ENCODE peak calls at places on chromosome 10, in five cellular contexts. M is K562, F is endothelial cell of umbilical vein, V is A549, D is HepG2. S is an unnamed sample.

GRCh38 chr10:50325449-50326188 is 74.3 kb upstream of the ASAH2 start:
- DNase-seq in M (no peak), F (peak), V (peak), D (no peak), S (no peak)

GRCh38 chr10:73094249-73094850 is 2.3 kb downstream of the P4HA1 start:
- DNase-seq in M (no peak), F (peak), V (peak), D (no peak), S (no peak)

GRCh38 chr10:129075936-129076335 is 391.1 kb upstream of the MGMT start:
- DNase-seq in M (no peak), F (no peak), V (no peak), D (no peak), S (no peak)

GRCh38 chr10:51619365-51619764 is 80.0 kb downstream of the CSTF2T start:
- DNase-seq in M (no peak), F (no peak), V (no peak), D (no peak), S (no peak)

GRCh38 chr10:75050520-75050919 is 60.9 kb upstream of the SAMD8 start:
- DNase-seq in M (peak), F (no peak), V (no peak), D (no peak), S (no peak)

GRCh38 chr10:118373786-118374185 is 31.7 kb upstream of the FAM204A start:
- DNase-seq in M (no peak), F (peak), V (peak), D (peak), S (no peak)

GRCh38 chr10:84012831-84013458 is 126.4 kb upstream of the GHITM start:
- DNase-seq in M (no peak), F (no peak), V (no peak), D (no peak), S (no peak)

GRCh38 chr10:34145751-34146150 is 669.3 kb downstream of the PARD3 start:
- DNase-seq in M (no peak), F (peak), V (no peak), D (no peak), S (no peak)

GRCh38 chr10:131580076-131580652 is 268.6 kb upstream of the TCERG1L start:
- DNase-seq in M (no peak), F (no peak), V (no peak), D (no peak), S (no peak)

GRCh38 chr10:76324283-76324682 is 892.9 kb downstream of the LRMDA start:
- DNase-seq in M (no peak), F (no peak), V (no peak), D (no peak), S (no peak)

GRCh38 chr10:24433705-24434104 is 224.8 kb downstream of the KIAA1217 start:
- DNase-seq in M (no peak), F (no peak), V (no peak), D (no peak), S (no peak)

GRCh38 chr10:24858244-24858907 is 94.0 kb downstream of the PRTFDC1 start:
- DNase-seq in M (no peak), F (peak), V (no peak), D (no peak), S (peak)

GRCh38 chr10:84337199-84337598 is 8.8 kb downstream of the CCSER2 start:
- DNase-seq in M (no peak), F (no peak), V (no peak), D (no peak), S (no peak)

GRCh38 chr10:113565364-113565763 is 12.5 kb downstream of the HABP2 start:
- DNase-seq in M (no peak), F (no peak), V (no peak), D (no peak), S (no peak)

GRCh38 chr10:44201011-44201410 is 183.9 kb downstream of the CXCL12 start:
- DNase-seq in M (no peak), F (no peak), V (no peak), D (no peak), S (no peak)

GRCh38 chr10:2908851-2909630 is 158.3 kb upstream of the PFKP start:
- DNase-seq in M (no peak), F (no peak), V (no peak), D (no peak), S (no peak)

GRCh38 chr10:129400426-129400825 is 66.6 kb upstream of the MGMT start:
- DNase-seq in M (no peak), F (no peak), V (no peak), D (no peak), S (no peak)

GRCh38 chr10:78339251-78339650 is 305.6 kb downstream of the RPS24 start:
- DNase-seq in M (no peak), F (no peak), V (no peak), D (no peak), S (no peak)

GRCh38 chr10:4093438-4093837 is 308.4 kb upstream of the KLF6 start:
- DNase-seq in M (no peak), F (no peak), V (no peak), D (no peak), S (no peak)

GRCh38 chr10:71984798-71985388 is 20.7 kb downstream of the CHST3 start:
- DNase-seq in M (no peak), F (peak), V (no peak), D (no peak), S (no peak)

GRCh38 chr10:69873141-69873540 is 71.4 kb downstream of the COL13A1 start:
- DNase-seq in M (no peak), F (no peak), V (no peak), D (no peak), S (no peak)

GRCh38 chr10:129676014-129676413 is 209.0 kb downstream of the MGMT start:
- DNase-seq in M (no peak), F (no peak), V (no peak), D (no peak), S (no peak)

GRCh38 chr10:35916791-35917190 is 274.7 kb upstream of the FZD8 start:
- DNase-seq in M (no peak), F (no peak), V (peak), D (no peak), S (no peak)

GRCh38 chr10:132962623-132963429 is 20.5 kb upstream of the CFAP46 start:
- DNase-seq in M (no peak), F (no peak), V (no peak), D (no peak), S (no peak)

GRCh38 chr10:132964231-132964630 is 21.9 kb upstream of the CFAP46 start:
- DNase-seq in M (no peak), F (no peak), V (no peak), D (no peak), S (no peak)

GRCh38 chr10:132963430-132963960 is 21.1 kb upstream of the CFAP46 start:
- DNase-seq in M (no peak), F (no peak), V (no peak), D (no peak), S (no peak)

GRCh38 chr10:132967540-132967939 is 25.2 kb upstream of the CFAP46 start:
- DNase-seq in M (no peak), F (no peak), V (no peak), D (no peak), S (no peak)

DNA sequence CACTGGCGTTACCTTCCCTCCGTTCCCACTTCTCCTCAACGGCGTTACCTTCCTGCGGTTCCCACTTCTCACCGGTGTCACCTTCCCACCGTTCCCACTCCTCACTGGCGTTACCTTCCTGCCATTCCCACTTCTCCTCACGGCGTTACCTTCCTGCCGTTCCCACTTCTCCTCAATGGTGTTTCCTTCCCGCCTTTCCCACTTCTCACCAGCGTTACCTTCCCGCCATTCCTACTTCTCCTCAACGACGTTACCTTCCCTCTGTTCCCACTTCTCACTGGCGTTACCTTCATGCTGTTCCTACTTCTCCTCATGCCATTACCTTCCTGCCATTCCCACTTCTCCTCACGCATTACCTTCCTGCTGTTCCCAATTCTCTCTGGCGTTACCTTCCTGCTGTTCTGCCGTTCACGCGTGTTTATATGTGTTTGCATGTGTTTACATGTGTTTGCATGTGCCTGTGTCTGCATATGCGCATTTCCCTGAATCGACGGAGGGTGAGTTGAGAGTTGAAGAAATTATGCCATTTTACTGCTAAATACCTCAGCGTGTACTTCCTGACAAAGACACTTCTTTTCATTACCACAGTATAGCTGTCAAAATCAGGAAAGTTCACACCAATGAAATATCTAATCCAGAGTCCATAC is 23.2 kb upstream of the CFAP46 start:
- DNase-seq in M (no peak), F (peak), V (no peak), D (no peak), S (no peak)
- TF ChIP-seq JUN in M (no peak), F (no peak), V (no peak), D (no peak), S (no peak)

GRCh38 chr10:102159051-102159597 is 6.9 kb downstream of the NOLC1 start:
- DNase-seq in M (no peak), F (no peak), V (no peak), D (no peak), S (no peak)
- TF ChIP-seq JUN in M (no peak), F (no peak), V (no peak), D (no peak), S (no peak)

GRCh38 chr10:108450280-108450679 is 1285.8 kb upstream of the SORCS1 start:
- DNase-seq in M (no peak), F (no peak), V (no peak), D (no peak), S (no peak)
- TF ChIP-seq JUN in M (no peak), F (no peak), V (no peak), D (no peak), S (no peak)

DNA sequence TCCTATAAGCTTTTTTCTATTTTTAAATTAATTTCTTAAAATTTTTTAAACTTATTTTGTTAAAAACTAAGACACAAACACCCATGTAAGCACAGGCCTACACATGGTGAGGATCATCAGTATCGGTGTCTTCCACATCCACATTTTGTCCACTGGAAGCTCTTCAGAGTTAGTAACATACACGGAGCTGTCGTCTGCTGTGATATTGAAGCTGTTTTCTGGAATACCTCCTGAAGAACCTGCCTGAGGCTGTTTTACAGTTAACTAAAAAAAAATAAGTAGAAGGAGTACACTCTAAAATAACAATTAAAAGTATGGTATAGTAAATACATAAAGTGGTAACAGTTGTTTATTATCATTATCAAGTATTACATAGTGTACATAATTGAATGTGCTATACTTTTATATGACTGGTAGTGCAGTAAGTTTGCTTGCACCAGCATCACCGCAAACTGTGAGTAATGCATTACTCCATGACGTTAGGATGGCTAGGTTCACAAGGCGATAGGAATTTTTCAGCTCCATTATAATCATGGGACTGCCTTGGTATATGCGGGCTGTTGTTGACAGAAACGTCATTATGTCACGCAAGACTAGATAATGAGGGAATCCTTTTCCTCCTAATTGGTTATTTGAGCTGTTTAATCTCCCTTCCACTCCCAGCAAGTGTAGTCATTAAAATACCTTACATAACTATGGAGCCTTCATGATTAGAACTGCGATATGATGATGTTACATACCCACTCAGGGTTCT is 17.5 kb downstream of the KLLN start:
- DNase-seq in M (no peak), F (no peak), V (peak), D (no peak), S (no peak)
- TF ChIP-seq JUN in M (no peak), F (no peak), V (no peak), D (no peak), S (no peak)

DNA sequence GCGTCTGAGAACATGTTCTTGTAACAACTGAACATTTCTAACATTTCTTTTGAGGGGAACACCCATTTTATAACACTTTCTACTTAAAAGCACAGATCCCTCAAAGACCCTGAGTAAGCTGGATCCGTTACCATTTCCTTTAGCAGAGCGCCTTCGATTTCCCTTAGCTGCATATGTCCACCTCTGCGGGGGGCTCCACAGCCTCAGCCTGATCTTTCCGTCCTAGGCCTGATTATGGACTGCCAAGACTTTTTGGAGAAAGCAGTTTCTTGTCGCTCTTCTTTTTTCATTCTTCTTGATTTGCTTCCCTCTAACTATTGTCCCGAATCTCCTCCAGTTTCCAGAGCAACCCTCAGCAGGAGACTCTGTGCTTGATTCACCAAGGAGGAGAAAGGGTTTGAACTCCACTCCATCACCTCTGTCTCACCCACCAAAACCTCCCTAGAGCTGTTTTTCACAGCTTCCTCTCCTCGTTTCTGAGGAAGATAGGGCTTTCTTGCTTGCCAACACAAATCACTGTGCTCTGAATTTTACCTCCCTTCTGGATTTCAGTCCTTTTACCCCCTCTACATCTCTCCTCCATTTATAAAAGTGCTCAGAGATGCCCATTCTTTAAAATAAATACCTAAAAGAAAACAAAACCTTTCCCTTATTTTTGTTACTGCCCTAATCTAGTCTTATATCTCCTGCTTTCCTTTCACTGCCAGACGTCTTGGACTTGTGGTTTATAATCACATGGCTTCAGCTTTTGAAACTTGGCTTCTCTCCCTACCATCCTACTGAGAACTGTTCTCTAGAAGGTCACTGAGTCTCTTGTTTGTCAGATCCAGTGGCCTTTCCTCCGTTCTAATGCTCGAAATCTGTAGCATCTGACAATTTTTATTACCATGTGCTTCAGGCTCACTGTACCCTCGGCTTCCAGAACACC is 30.5 kb upstream of the ZRANB1 start:
- DNase-seq in M (peak), F (peak), V (no peak), D (no peak), S (no peak)
- TF ChIP-seq JUN in M (no peak), F (no peak), V (no peak), D (no peak), S (no peak)

S was measured in WTC11.